ENCODE peak calls at places on chromosomes 3 and 15, in six cellular contexts. O is lower lobe of right lung, Y is NCI-H1092 treated with DMSO at 0.1 percent for 48 hours, A is EL, S is thyroid gland, W is AG04449. U is an unnamed sample.

GRCh38 chr3:194952882-194953281 is 267.2 kb downstream of the FAM43A start:
- DNase-seq in Y (no peak), A (no peak), O (no peak), W (no peak), S (no peak), U (no peak)

GRCh38 chr3:137105277-137105977 is 147.6 kb downstream of the IL20RB start:
- DNase-seq in W (no peak), Y (peak), O (no peak), S (no peak), A (peak), U (peak)

GRCh38 chr15:62903437-62903836 is 139.1 kb upstream of the TPM1 start:
- DNase-seq in W (no peak), S (no peak), O (no peak), A (no peak), Y (no peak), U (no peak)

GRCh38 chr3:172982731-172983364 is 158.2 kb downstream of the SPATA16 start:
- DNase-seq in A (peak), Y (no peak), S (no peak), W (no peak), O (no peak), U (peak)

GRCh38 chr3:56753206-56753605 is 48.5 kb downstream of the ARHGEF3 start:
- DNase-seq in A (no peak), S (no peak), Y (no peak), W (no peak), O (no peak), U (no peak)

GRCh38 chr3:46693038-46693896 is at the start of gene ALS2CL:
- DNase-seq in W (no peak), S (peak), Y (no peak), A (peak), O (peak), U (peak)

GRCh38 chr3:16514799-16515353 is 1.4 kb upstream of the RFTN1 start:
- DNase-seq in S (no peak), O (no peak), Y (no peak), A (no peak), W (no peak), U (no peak)

GRCh38 chr15:57053470-57053869 is 135.0 kb downstream of the TCF12 start:
- DNase-seq in S (no peak), A (no peak), W (no peak), O (no peak), Y (no peak), U (no peak)

GRCh38 chr3:45179163-45179562 is 33.0 kb upstream of the CDCP1 start:
- DNase-seq in O (no peak), W (no peak), A (no peak), S (peak), Y (no peak), U (no peak)

U was measured in RPMI8226.